ENCODE peak calls at places on chromosomes 3 and 15, in seven cellular contexts. D is Daoy; G is SJSA1; Z is G401; J is stimulated activated CD4-positive, alpha-beta T cell treated with anti-CD3 and anti-CD28 coated beads, Interleukin-12 subunit alpha, Interleukin-12 subunit beta, amount 100 ng/mL, for 48 hours; N is adrenal gland; A is NCI-H524. T is an unnamed sample.

GRCh38 chr3:52317601-52318000 is 1.5 kb downstream of the DNAH1 start:
- DNase-seq in D (no peak), G (no peak), Z (no peak), J (peak; percentile 37), N (no peak), A (peak; percentile 28), T (peak; percentile 41)

GRCh38 chr3:143826296-143826695 is 22.0 kb downstream of the SLC9A9 start:
- DNase-seq in D (no peak), G (no peak), Z (no peak), J (no peak), N (no peak), A (no peak), T (no peak)

GRCh38 chr3:141096981-141097380 is 45.8 kb downstream of the SPSB4 start:
- DNase-seq in D (no peak), G (no peak), Z (no peak), J (no peak), N (no peak), A (no peak), T (no peak)

GRCh38 chr15:68729789-68730201 is 90.9 kb downstream of the ANP32A start:
- DNase-seq in D (peak; percentile 19), G (no peak), Z (peak; percentile 97), J (no peak), N (peak; percentile 25), A (no peak), T (no peak)

GRCh38 chr3:96700322-96701315 is 113.8 kb upstream of the EPHA6 start:
- DNase-seq in D (no peak), G (no peak), Z (no peak), J (no peak), N (no peak), A (no peak), T (no peak)

GRCh38 chr3:37979798-37980476 is 10.6 kb upstream of the VILL start:
- DNase-seq in D (no peak), G (no peak), Z (no peak), J (no peak), N (no peak), A (no peak), T (no peak)

GRCh38 chr3:52399131-52399530 is 45.8 kb downstream of the SEMA3G start:
- DNase-seq in D (no peak), G (no peak), Z (no peak), J (no peak), N (no peak), A (no peak), T (no peak)

GRCh38 chr3:141491929-141492328 is 5.1 kb downstream of the RASA2 start:
- DNase-seq in D (no peak), G (no peak), Z (no peak), J (no peak), N (no peak), A (no peak), T (no peak)

GRCh38 chr15:65212097-65212496 is 824 bp upstream of the CILP start:
- DNase-seq in D (peak; percentile 16), G (no peak), Z (no peak), J (peak; percentile 33), N (no peak), A (no peak), T (no peak)

GRCh38 chr3:42533161-42533897 is 30.9 kb downstream of the VIPR1 start:
- DNase-seq in D (no peak), G (no peak), Z (no peak), J (no peak), N (no peak), A (peak; percentile 56), T (no peak)

GRCh38 chr3:123755508-123755907 is 128.6 kb downstream of the MYLK start:
- DNase-seq in D (no peak), G (no peak), Z (no peak), J (no peak), N (no peak), A (no peak), T (no peak)

GRCh38 chr3:99747915-99748314 is 69.7 kb upstream of the CMSS1 start:
- DNase-seq in D (peak; percentile 71), G (no peak), Z (no peak), J (no peak), N (no peak), A (peak; percentile 6), T (peak; percentile 2)

GRCh38 chr3:99962703-99963102 is 145.0 kb downstream of the CMSS1 start:
- DNase-seq in D (peak; percentile 41), G (peak; percentile 44), Z (no peak), J (no peak), N (no peak), A (no peak), T (no peak)